ENCODE peak calls at places on chromosome 2, in eight cellular contexts. S is colonic mucosa; F is endothelial cell; I is SK-N-DZ; L is activated CD8-positive, alpha-beta memory T cell treated with anti-CD3 and anti-CD28 coated beads for 4 hours; E is RWPE1; O is AML-193; H is stromal cell of bone marrow. V is an unnamed sample.

GRCh38 chr2:127087780-127088495 is 19.0 kb downstream of the BIN1 start:
- DNase-seq in S (no peak), F (no peak), I (no peak), L (no peak), E (no peak), O (no peak), H (no peak), V (no peak)

GRCh38 chr2:120857931-120858330 is 122.3 kb downstream of the GLI2 start:
- DNase-seq in S (no peak), F (no peak), I (no peak), L (no peak), E (no peak), O (no peak), H (no peak), V (no peak)

GRCh38 chr2:115129502-115129901 is 687.1 kb downstream of the DPP10 start:
- DNase-seq in S (no peak), F (no peak), I (no peak), L (no peak), E (no peak), O (no peak), H (no peak), V (no peak)

GRCh38 chr2:65436825-65437221 is 4.4 kb upstream of the SPRED2 start:
- DNase-seq in S (no peak), F (no peak), I (no peak), L (no peak), E (no peak), O (peak), H (no peak), V (no peak)

GRCh38 chr2:132478669-132479068 is 62.1 kb downstream of the GPR39 start:
- DNase-seq in S (no peak), F (no peak), I (no peak), L (no peak), E (no peak), O (no peak), H (no peak), V (no peak)

GRCh38 chr2:237427807-237428506 is 14.0 kb upstream of the COL6A3 start:
- DNase-seq in S (no peak), F (no peak), I (no peak), L (peak), E (no peak), O (no peak), H (no peak), V (no peak)

GRCh38 chr2:19195681-19196080 is 162.7 kb downstream of the OSR1 start:
- DNase-seq in S (no peak), F (no peak), I (peak), L (no peak), E (no peak), O (no peak), H (no peak), V (no peak)

GRCh38 chr2:219205165-219205538 is 1.4 kb upstream of the ZFAND2B start:
- DNase-seq in S (no peak), F (no peak), I (no peak), L (no peak), E (no peak), O (no peak), H (no peak), V (no peak)